ENCODE peak calls at places on chromosomes 16 and 17, in nine cellular contexts. One of them, this sample, is unnamed.

GRCh38 chr16:66296591-66296990 is 69.9 kb upstream of the CDH5 start:
- DNase-seq in pancreas: no peak
- DNase-seq in activated naive CD4-positive, alpha-beta T cell treated with anti-CD3 and anti-CD28 coated beads for 36 hours: no peak
- DNase-seq in thoracic aorta: no peak
- DNase-seq in GM03348: no peak
- DNase-seq in GM23248: no peak
- DNase-seq in MM.1S: no peak
- DNase-seq in dermis blood vessel endothelial cell: no peak
- DNase-seq in stimulated activated CD4-positive, alpha-beta T cell treated with anti-CD3 and anti-CD28 coated beads, Interleukin-4, amount 100 ng/mL, for 24 hours: no peak
- DNase-seq in this sample: no peak

GRCh38 chr16:60905806-60906205 is 1130.4 kb downstream of the CDH8 start:
- DNase-seq in activated naive CD4-positive, alpha-beta T cell treated with anti-CD3 and anti-CD28 coated beads for 36 hours: no peak
- DNase-seq in pancreas: no peak
- DNase-seq in stimulated activated CD4-positive, alpha-beta T cell treated with anti-CD3 and anti-CD28 coated beads, Interleukin-4, amount 100 ng/mL, for 24 hours: no peak
- DNase-seq in GM23248: no peak
- DNase-seq in thoracic aorta: no peak
- DNase-seq in GM03348: peak; percentile 25
- DNase-seq in dermis blood vessel endothelial cell: no peak
- DNase-seq in MM.1S: no peak
- DNase-seq in this sample: no peak

GRCh38 chr17:50033316-50033715 is 22.6 kb upstream of the ITGA3 start:
- DNase-seq in stimulated activated CD4-positive, alpha-beta T cell treated with anti-CD3 and anti-CD28 coated beads, Interleukin-4, amount 100 ng/mL, for 24 hours: no peak
- DNase-seq in pancreas: no peak
- DNase-seq in GM23248: peak; percentile 79
- DNase-seq in activated naive CD4-positive, alpha-beta T cell treated with anti-CD3 and anti-CD28 coated beads for 36 hours: no peak
- DNase-seq in thoracic aorta: no peak
- DNase-seq in MM.1S: no peak
- DNase-seq in GM03348: no peak
- DNase-seq in dermis blood vessel endothelial cell: no peak
- DNase-seq in this sample: no peak

GRCh38 chr17:29840884-29841283 is 89.1 kb downstream of the SSH2 start:
- DNase-seq in MM.1S: no peak
- DNase-seq in pancreas: no peak
- DNase-seq in stimulated activated CD4-positive, alpha-beta T cell treated with anti-CD3 and anti-CD28 coated beads, Interleukin-4, amount 100 ng/mL, for 24 hours: no peak
- DNase-seq in activated naive CD4-positive, alpha-beta T cell treated with anti-CD3 and anti-CD28 coated beads for 36 hours: no peak
- DNase-seq in GM03348: peak; percentile 48
- DNase-seq in GM23248: peak; percentile 59
- DNase-seq in thoracic aorta: no peak
- DNase-seq in dermis blood vessel endothelial cell: peak; percentile 49
- DNase-seq in this sample: no peak

GRCh38 chr16:10405386-10405939 is 19.6 kb downstream of the ATF7IP2 start:
- DNase-seq in GM03348: no peak
- DNase-seq in pancreas: peak; percentile 40
- DNase-seq in MM.1S: no peak
- DNase-seq in stimulated activated CD4-positive, alpha-beta T cell treated with anti-CD3 and anti-CD28 coated beads, Interleukin-4, amount 100 ng/mL, for 24 hours: no peak
- DNase-seq in dermis blood vessel endothelial cell: peak; percentile 98
- DNase-seq in activated naive CD4-positive, alpha-beta T cell treated with anti-CD3 and anti-CD28 coated beads for 36 hours: no peak
- DNase-seq in GM23248: no peak
- DNase-seq in thoracic aorta: no peak
- DNase-seq in this sample: peak; percentile 84

GRCh38 chr16:65754799-65755691 is 611.4 kb upstream of the CDH5 start:
- DNase-seq in GM23248: no peak
- DNase-seq in thoracic aorta: no peak
- DNase-seq in dermis blood vessel endothelial cell: no peak
- DNase-seq in GM03348: no peak
- DNase-seq in stimulated activated CD4-positive, alpha-beta T cell treated with anti-CD3 and anti-CD28 coated beads, Interleukin-4, amount 100 ng/mL, for 24 hours: no peak
- DNase-seq in pancreas: no peak
- DNase-seq in activated naive CD4-positive, alpha-beta T cell treated with anti-CD3 and anti-CD28 coated beads for 36 hours: no peak
- DNase-seq in MM.1S: no peak
- DNase-seq in this sample: no peak

GRCh38 chr16:85126731-85127662 is 14.7 kb upstream of the CIBAR2 start:
- DNase-seq in stimulated activated CD4-positive, alpha-beta T cell treated with anti-CD3 and anti-CD28 coated beads, Interleukin-4, amount 100 ng/mL, for 24 hours: peak; percentile 28
- DNase-seq in GM23248: peak; percentile 85
- DNase-seq in MM.1S: no peak
- DNase-seq in GM03348: peak; percentile 87
- DNase-seq in pancreas: no peak
- DNase-seq in thoracic aorta: no peak
- DNase-seq in activated naive CD4-positive, alpha-beta T cell treated with anti-CD3 and anti-CD28 coated beads for 36 hours: peak; percentile 32
- DNase-seq in dermis blood vessel endothelial cell: peak; percentile 86
- DNase-seq in this sample: no peak

GRCh38 chr17:58513391-58513912 is 986 bp downstream of the MTMR4 start:
- DNase-seq in pancreas: no peak
- DNase-seq in MM.1S: no peak
- DNase-seq in dermis blood vessel endothelial cell: no peak
- DNase-seq in activated naive CD4-positive, alpha-beta T cell treated with anti-CD3 and anti-CD28 coated beads for 36 hours: peak; percentile 53
- DNase-seq in GM23248: no peak
- DNase-seq in stimulated activated CD4-positive, alpha-beta T cell treated with anti-CD3 and anti-CD28 coated beads, Interleukin-4, amount 100 ng/mL, for 24 hours: peak; percentile 24
- DNase-seq in thoracic aorta: no peak
- DNase-seq in GM03348: no peak
- DNase-seq in this sample: no peak

GRCh38 chr16:2537451-2538379 is at the start of gene PDPK1:
- DNase-seq in GM03348: peak; percentile 97
- DNase-seq in thoracic aorta: peak; percentile 70
- DNase-seq in MM.1S: peak; percentile 96
- DNase-seq in dermis blood vessel endothelial cell: peak; percentile 96
- DNase-seq in stimulated activated CD4-positive, alpha-beta T cell treated with anti-CD3 and anti-CD28 coated beads, Interleukin-4, amount 100 ng/mL, for 24 hours: peak; percentile 93
- DNase-seq in activated naive CD4-positive, alpha-beta T cell treated with anti-CD3 and anti-CD28 coated beads for 36 hours: peak; percentile 94
- DNase-seq in pancreas: peak; percentile 95
- DNase-seq in GM23248: peak; percentile 98
- DNase-seq in this sample: peak; percentile 73